ENCODE peak calls at places on chromosomes 13 and 19, in five cellular contexts. Z, Y, R, C and M are unnamed samples. For H3K4me1, the result is how much of the 10 kb centered on the place peaks cover.

GRCh38 chr19:902093-902370 is 8.7 kb downstream of the RNU6-9 start:
- DNase-seq in Z (no peak), Y (no peak), R (no peak), C (no peak), M (no peak)

GRCh38 chr13:75415720-75416119 is 66.2 kb downstream of the TBC1D4 start:
- DNase-seq in Z (no peak), Y (no peak), R (no peak), C (no peak), M (no peak)

GRCh38 chr13:19991531-19991930 is 33.0 kb downstream of the ZMYM2 start:
- DNase-seq in Z (no peak), Y (no peak), R (no peak), C (no peak), M (no peak)

GRCh38 chr19:34067861-34068271 is 104.4 kb upstream of the LSM14A start:
- DNase-seq in Z (no peak), Y (no peak), R (no peak), C (no peak), M (no peak)

GRCh38 chr19:7492142-7493055 is 3.6 kb upstream of the PEX11G start:
- DNase-seq in Z (no peak), Y (no peak), R (no peak), C (no peak), M (no peak)

GRCh38 chr13:85864963-85865530 is 65.8 kb upstream of the SLITRK6 start:
- DNase-seq in Z (no peak), Y (no peak), R (peak), C (peak), M (no peak)

GRCh38 chr13:25756916-25757315 is 294.9 kb downstream of the SHISA2 start:
- DNase-seq in Z (no peak), Y (no peak), R (no peak), C (no peak), M (no peak)

GRCh38 chr19:13748169-13748884 is 16.0 kb upstream of the MRI1 start:
- DNase-seq in Z (no peak), Y (peak), R (no peak), C (peak), M (peak)

GRCh38 chr19:5627395-5627904 is 4.6 kb downstream of the SAFB start:
- DNase-seq in Z (peak), Y (peak), R (no peak), C (peak), M (no peak)

GRCh38 chr13:33441015-33441414 is 155.5 kb upstream of the STARD13 start:
- DNase-seq in Z (peak), Y (no peak), R (no peak), C (peak), M (peak)

GRCh38 chr13:107450931-107451330 is 764.4 kb downstream of the LIG4 start:
- DNase-seq in Z (no peak), Y (no peak), R (no peak), C (no peak), M (peak)

GRCh38 chr19:42281175-42282035 is 12.4 kb downstream of the CIC start:
- DNase-seq in Z (peak), Y (no peak), R (peak), C (peak), M (peak)

GRCh38 chr19:47315125-47315821 is 5.6 kb downstream of the C5AR1 start:
- DNase-seq in Z (peak), Y (peak), R (no peak), C (no peak), M (peak)

GRCh38 chr19:7242601-7243258 is 51.5 kb downstream of the INSR start:
- DNase-seq in Z (no peak), Y (peak), R (no peak), C (no peak), M (no peak)

GRCh38 chr13:112893570-112894422 is 75.2 kb upstream of the MCF2L start:
- DNase-seq in Z (peak), Y (no peak), R (peak), C (peak), M (peak)

GRCh38 chr13:25069911-25070310 is 26.0 kb upstream of the PABPC3 start:
- DNase-seq in Z (no peak), Y (no peak), R (no peak), C (no peak), M (no peak)

GRCh38 chr13:102333320-102334181 is 68.3 kb downstream of the FGF14 start:
- DNase-seq in Z (no peak), Y (no peak), R (no peak), C (no peak), M (no peak)

GRCh38 chr13:113761136-113761535 is 2.1 kb downstream of the TMEM255B start:
- DNase-seq in Z (no peak), Y (no peak), R (no peak), C (no peak), M (no peak)

GRCh38 chr13:46577656-46578589 is 25.0 kb downstream of the LRCH1 start:
- DNase-seq in Z (no peak), Y (no peak), R (no peak), C (no peak), M (no peak)

GRCh38 chr13:46578590-46578975 is 25.6 kb downstream of the LRCH1 start:
- DNase-seq in Z (no peak), Y (no peak), R (no peak), C (no peak), M (no peak)

GRCh38 chr13:46575843-46576242 is 22.9 kb downstream of the LRCH1 start:
- DNase-seq in Z (no peak), Y (no peak), R (no peak), C (no peak), M (no peak)

GRCh38 chr13:46572758-46573384 is 19.9 kb downstream of the LRCH1 start:
- DNase-seq in Z (no peak), Y (no peak), R (no peak), C (no peak), M (no peak)

DNA sequence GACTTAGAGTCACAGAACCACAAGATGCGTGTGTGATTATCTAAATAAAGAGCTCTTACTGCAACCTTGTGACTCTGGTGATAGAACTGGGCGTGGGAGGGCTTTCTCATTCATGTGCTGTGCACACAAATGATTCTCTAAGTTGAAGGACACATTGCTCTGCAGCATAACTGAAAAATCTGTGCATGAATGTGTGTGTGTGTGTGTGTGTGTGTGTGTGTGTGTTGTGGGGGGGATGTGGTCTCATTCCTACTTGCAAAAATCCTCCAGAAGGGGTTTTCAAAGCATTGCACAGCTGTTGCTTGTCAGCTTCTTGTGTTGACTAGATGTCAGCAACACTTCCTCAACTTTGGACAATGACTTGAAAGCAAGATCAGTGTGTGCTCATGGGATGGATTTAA is 22.4 kb downstream of the LRCH1 start:
- DNase-seq in Z (no peak), Y (no peak), R (no peak), C (no peak), M (no peak)
- H3K4me1 ChIP-seq in Z (under half), Y (under half), R (under half), C (under half), M (under half)

GRCh38 chr19:3084943-3085342 is 9.2 kb upstream of the GNA11 start:
- DNase-seq in Z (no peak), Y (no peak), R (no peak), C (no peak), M (no peak)

GRCh38 chr19:3083964-3084363 is 10.2 kb upstream of the GNA11 start:
- DNase-seq in Z (no peak), Y (no peak), R (no peak), C (no peak), M (no peak)

GRCh38 chr19:3080281-3080680 is 13.9 kb upstream of the GNA11 start:
- DNase-seq in Z (no peak), Y (no peak), R (no peak), C (no peak), M (no peak)

GRCh38 chr19:3079578-3079977 is 14.6 kb upstream of the GNA11 start:
- DNase-seq in Z (no peak), Y (no peak), R (no peak), C (no peak), M (no peak)

GRCh38 chr19:3082331-3082730 is 11.8 kb upstream of the GNA11 start:
- DNase-seq in Z (no peak), Y (no peak), R (no peak), C (no peak), M (no peak)
- H3K4me1 ChIP-seq in Z (under half), Y (under half), R (under half), C (under half), M (under half)

DNA sequence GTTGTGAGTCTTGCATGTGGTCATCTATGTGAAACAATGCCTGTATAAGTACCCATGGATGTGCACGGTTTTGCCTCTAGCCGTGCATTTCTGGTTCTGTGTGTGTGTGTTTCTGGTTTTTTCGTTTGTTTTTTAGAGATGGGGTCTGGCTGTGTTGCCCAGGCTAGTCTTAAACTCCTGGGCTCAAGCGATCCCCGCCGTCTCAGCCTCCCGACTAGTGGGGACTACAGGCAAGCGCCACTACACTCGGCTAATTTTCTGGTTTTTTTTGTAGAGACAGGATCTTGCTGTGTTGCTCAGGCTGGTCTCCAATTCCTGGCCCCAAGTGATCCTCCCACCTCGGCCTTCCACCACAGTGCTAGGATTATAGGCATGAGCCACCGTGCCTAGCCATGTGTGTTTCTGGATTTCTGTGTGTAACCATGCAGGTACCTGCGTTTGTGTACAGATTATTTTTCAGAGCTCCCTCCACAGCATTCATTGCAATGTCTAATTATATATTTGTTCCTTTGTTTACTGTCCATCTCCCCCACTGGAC is 15.9 kb upstream of the FOSB start:
- DNase-seq in Z (no peak), Y (no peak), R (no peak), C (no peak), M (no peak)
- H3K4me1 ChIP-seq in Z (under half), Y (under half), R (under half), C (under half), M (under half)

DNA sequence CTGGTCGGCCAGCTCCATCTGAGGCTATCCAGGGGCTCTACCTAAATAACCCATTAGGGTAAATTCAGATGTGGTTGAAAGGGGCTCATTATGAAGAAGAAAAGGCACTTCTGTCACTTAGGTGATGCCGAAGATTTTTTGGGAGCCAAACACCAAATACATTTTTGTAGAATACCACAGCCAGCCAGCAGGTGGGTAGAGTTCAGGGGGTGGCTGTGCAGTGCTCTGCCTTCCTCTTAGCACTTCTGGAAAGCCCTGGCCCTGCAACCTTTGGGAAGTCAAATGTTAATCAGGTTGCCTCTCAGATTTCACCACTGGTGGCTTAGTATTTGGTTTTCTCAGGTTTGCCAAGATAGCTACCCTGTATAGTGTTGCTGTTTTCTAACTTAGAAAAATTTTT is 18.5 kb upstream of the GPR18 start:
- DNase-seq in Z (no peak), Y (no peak), R (no peak), C (no peak), M (no peak)
- H3K4me1 ChIP-seq in Z (under half), Y (under half), R (under half), C (under half), M (under half)